ENCODE peak calls at places on chromosomes 6 and 20, in six cellular contexts. P is CD8-positive, alpha-beta T cell; X is fibroblast of lung; M is endothelial cell; R is glutamatergic neuron; F is cardiac fibroblast. K is an unnamed sample.

GRCh38 chr6:40328376-40328987 is 258.7 kb downstream of the LRFN2 start:
- DNase-seq in P (peak), X (no peak), M (peak), R (peak), F (no peak), K (no peak)

GRCh38 chr6:112139052-112139451 is 51.7 kb downstream of the FAM229B start:
- DNase-seq in P (no peak), X (no peak), M (no peak), R (no peak), F (no peak), K (no peak)

GRCh38 chr6:85449388-85449817 is 480 bp upstream of the NT5E start:
- DNase-seq in P (peak), X (peak), M (no peak), R (no peak), F (peak), K (peak)

GRCh38 chr6:124901105-124901504 is 61.1 kb upstream of the RNF217 start:
- DNase-seq in P (no peak), X (no peak), M (no peak), R (no peak), F (no peak), K (no peak)

GRCh38 chr20:41145821-41146620 is 8.7 kb downstream of the PLCG1 start:
- DNase-seq in P (no peak), X (no peak), M (no peak), R (no peak), F (peak), K (no peak)

GRCh38 chr6:53347921-53348435 is 772 bp downstream of the ELOVL5 start:
- DNase-seq in P (peak), X (peak), M (peak), R (peak), F (peak), K (peak)

GRCh38 chr20:63678667-63679465 is 17.6 kb upstream of the TNFRSF6B start:
- DNase-seq in P (no peak), X (no peak), M (no peak), R (no peak), F (no peak), K (no peak)

GRCh38 chr6:1663511-1663910 is 53.8 kb downstream of the FOXC1 start:
- DNase-seq in P (no peak), X (no peak), M (no peak), R (no peak), F (no peak), K (no peak)

GRCh38 chr6:5671162-5671561 is 335.6 kb downstream of the NRN1 start:
- DNase-seq in P (no peak), X (peak), M (no peak), R (no peak), F (peak), K (no peak)

GRCh38 chr6:136551103-136551502 is 881 bp upstream of the MAP7 start:
- DNase-seq in P (no peak), X (no peak), M (no peak), R (no peak), F (no peak), K (no peak)

GRCh38 chr6:1070085-1070521 is 241.8 kb upstream of the FOXQ1 start:
- DNase-seq in P (no peak), X (peak), M (no peak), R (no peak), F (no peak), K (no peak)

GRCh38 chr20:24702501-24703283 is 233.3 kb downstream of the SYNDIG1 start:
- DNase-seq in P (no peak), X (no peak), M (no peak), R (no peak), F (no peak), K (no peak)

GRCh38 chr6:51273228-51273961 is 454.7 kb downstream of the TFAP2B start:
- DNase-seq in P (no peak), X (no peak), M (no peak), R (no peak), F (no peak), K (no peak)

GRCh38 chr6:8245736-8246135 is 143.4 kb upstream of the EEF1E1 start:
- DNase-seq in P (no peak), X (no peak), M (no peak), R (no peak), F (no peak), K (no peak)

GRCh38 chr20:9993133-9993532 is 41.7 kb upstream of the ANKEF1 start:
- DNase-seq in P (no peak), X (no peak), M (no peak), R (no peak), F (no peak), K (no peak)

GRCh38 chr6:169738204-169738971 is 13.0 kb downstream of the DYNLT2 start:
- DNase-seq in P (no peak), X (peak), M (no peak), R (no peak), F (peak), K (no peak)

GRCh38 chr6:128554302-128554701 is 33.9 kb upstream of the PTPRK start:
- DNase-seq in P (no peak), X (peak), M (no peak), R (no peak), F (peak), K (no peak)

GRCh38 chr20:47124235-47124717 is 229.6 kb downstream of the EYA2 start:
- DNase-seq in P (no peak), X (peak), M (no peak), R (no peak), F (no peak), K (no peak)

GRCh38 chr20:47998736-47999135 is 213.5 kb upstream of the SULF2 start:
- DNase-seq in P (no peak), X (no peak), M (peak), R (peak), F (no peak), K (no peak)

DNA sequence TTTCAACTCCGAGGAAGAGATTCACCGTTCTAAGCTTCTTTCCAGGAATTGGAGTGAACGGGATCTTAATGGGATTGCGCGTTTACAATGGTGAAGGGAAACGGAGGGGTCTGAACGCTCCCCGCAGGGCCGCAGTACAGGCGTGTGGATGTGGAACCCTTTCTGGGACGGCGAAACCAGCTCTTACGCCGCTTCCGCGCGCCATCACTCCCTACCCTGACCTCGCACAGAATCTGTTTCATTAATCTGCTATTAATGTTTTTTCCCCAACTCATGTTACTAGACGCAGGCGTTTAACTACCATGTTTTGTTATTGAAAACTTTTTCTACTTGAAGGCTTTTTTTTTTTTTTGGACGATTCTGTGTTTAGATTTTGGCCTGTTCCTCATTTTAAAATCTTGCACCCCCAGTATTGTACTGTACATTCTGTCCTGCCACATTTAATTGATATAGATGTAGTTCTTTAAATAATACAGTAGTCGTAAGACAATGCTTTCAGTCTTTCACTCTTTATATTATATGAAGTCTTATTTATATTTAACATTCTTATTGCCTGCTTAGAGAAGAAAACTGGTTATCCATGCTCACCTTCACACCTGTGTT is 691 bp upstream of the SUPT3H start:
- DNase-seq in P (no peak), X (no peak), M (no peak), R (peak), F (no peak), K (no peak)
- TF ChIP-seq CTCF in P (no peak), X (no peak), M (no peak), R (no peak), F (no peak), K (no peak)

GRCh38 chr6:36656441-36656840 is 22.1 kb upstream of the CDKN1A start:
- DNase-seq in P (no peak), X (no peak), M (no peak), R (no peak), F (no peak), K (no peak)

GRCh38 chr6:36657265-36657664 is 21.2 kb upstream of the CDKN1A start:
- DNase-seq in P (no peak), X (no peak), M (no peak), R (no peak), F (no peak), K (no peak)

GRCh38 chr6:36651659-36652379 is 26.7 kb upstream of the CDKN1A start:
- DNase-seq in P (no peak), X (no peak), M (no peak), R (no peak), F (no peak), K (no peak)

GRCh38 chr6:36657942-36658544 is 20.5 kb upstream of the CDKN1A start:
- DNase-seq in P (no peak), X (no peak), M (no peak), R (no peak), F (peak), K (peak)

GRCh38 chr6:36655073-36655847 is 23.3 kb upstream of the CDKN1A start:
- DNase-seq in P (no peak), X (no peak), M (no peak), R (no peak), F (no peak), K (no peak)
- TF ChIP-seq CTCF in P (no peak), X (no peak), M (no peak), R (no peak), F (no peak), K (no peak)

GRCh38 chr20:38536310-38536709 is 44.7 kb upstream of the ADIG start:
- DNase-seq in P (no peak), X (peak), M (no peak), R (no peak), F (peak), K (peak)
- TF ChIP-seq CTCF in P (no peak), X (no peak), M (no peak), R (no peak), F (peak), K (peak)

DNA sequence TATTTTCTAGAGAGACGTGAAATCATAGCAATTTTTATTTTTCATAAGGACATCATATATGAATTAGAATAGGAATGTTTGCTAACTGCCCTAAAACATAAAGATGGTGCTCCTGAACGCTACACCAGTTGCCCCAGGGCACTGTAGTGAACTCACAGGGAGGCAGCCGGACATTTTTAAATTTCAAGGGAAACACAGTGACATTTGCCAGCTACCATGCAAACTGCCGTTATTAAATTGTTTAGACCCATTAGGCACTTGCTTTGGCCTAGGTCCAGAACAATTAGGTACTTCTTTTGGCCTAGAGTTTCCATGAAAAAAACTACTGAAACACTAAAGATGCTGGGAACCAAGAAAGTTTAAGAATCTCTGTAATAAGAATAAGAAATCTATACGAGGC is 24.9 kb upstream of the CFAP206 start:
- DNase-seq in P (no peak), X (no peak), M (no peak), R (no peak), F (no peak), K (no peak)
- TF ChIP-seq CTCF in P (no peak), X (no peak), M (no peak), R (no peak), F (no peak), K (no peak)

GRCh38 chr6:167252271-167252670 is 38.8 kb upstream of the UNC93A start:
- DNase-seq in P (no peak), X (no peak), M (no peak), R (no peak), F (no peak), K (no peak)

GRCh38 chr6:167255918-167256553 is 35.1 kb upstream of the UNC93A start:
- DNase-seq in P (no peak), X (no peak), M (no peak), R (no peak), F (no peak), K (no peak)
- TF ChIP-seq CTCF in P (no peak), X (no peak), M (peak), R (peak), F (no peak), K (no peak)

GRCh38 chr20:39429716-39430115 is 467.6 kb downstream of the DHX35 start:
- DNase-seq in P (no peak), X (no peak), M (peak), R (no peak), F (no peak), K (no peak)
- TF ChIP-seq CTCF in P (no peak), X (no peak), M (peak), R (peak), F (no peak), K (peak)

GRCh38 chr6:120274547-120274946 is 925.0 kb upstream of the MAN1A1 start:
- DNase-seq in P (no peak), X (no peak), M (no peak), R (no peak), F (no peak), K (no peak)
- TF ChIP-seq CTCF in P (no peak), X (no peak), M (no peak), R (no peak), F (no peak), K (no peak)

K was measured in HFFc6.